ENCODE peak calls at places on chromosomes 3 and 15, in eight cellular contexts. N is bronchial epithelial cell; Z is progenitor cell of endocrine pancreas; Y is nephron progenitor cell; K is neural progenitor cell; D is AG10803; B is fibroblast of pulmonary artery; J is CD4-positive, alpha-beta T cell. O is an unnamed sample.

GRCh38 chr3:191568206-191568605 is 107.2 kb downstream of the PYDC2 start:
- DNase-seq in D (no peak), N (peak), Z (no peak), B (no peak), J (no peak), Y (no peak), K (no peak), O (no peak)

GRCh38 chr3:123198352-123198751 is 3.4 kb upstream of the SEC22A start:
- DNase-seq in B (no peak), Z (no peak), Y (no peak), N (no peak), J (no peak), D (no peak), K (no peak), O (no peak)

GRCh38 chr3:136142592-136142991 is 53.5 kb downstream of the MSL2 start:
- DNase-seq in Z (no peak), B (peak), Y (no peak), N (peak), D (peak), K (no peak), J (no peak), O (peak)

GRCh38 chr15:100880139-100880896 is 687 bp downstream of the ALDH1A3 start:
- DNase-seq in D (peak), Y (peak), N (no peak), K (peak), J (no peak), Z (no peak), B (peak), O (no peak)

GRCh38 chr3:71076361-71076997 is 507.0 kb downstream of the FOXP1 start:
- DNase-seq in J (no peak), N (no peak), Z (no peak), K (no peak), Y (no peak), B (peak), D (peak), O (no peak)

GRCh38 chr3:90132220-90132619 is 1024.8 kb downstream of the EPHA3 start:
- DNase-seq in N (no peak), Z (no peak), D (no peak), K (no peak), B (no peak), Y (no peak), J (no peak), O (peak)

GRCh38 chr3:8576841-8577553 is 67.6 kb downstream of the SSUH2 start:
- DNase-seq in Y (no peak), K (no peak), N (no peak), D (peak), J (no peak), Z (no peak), B (peak), O (no peak)

GRCh38 chr3:49134471-49135265 is 1.8 kb upstream of the LAMB2 start:
- DNase-seq in K (no peak), D (no peak), B (no peak), N (no peak), J (no peak), Z (no peak), Y (no peak), O (no peak)

GRCh38 chr3:70067860-70068479 is 68.4 kb downstream of the SAMMSON start:
- DNase-seq in N (no peak), D (no peak), J (no peak), Y (no peak), K (no peak), B (peak), Z (no peak), O (no peak)

GRCh38 chr3:15303728-15304127 is 28.7 kb downstream of the SH3BP5 start:
- DNase-seq in D (no peak), J (no peak), Y (no peak), K (no peak), B (no peak), Z (no peak), N (no peak), O (no peak)

GRCh38 chr3:184620101-184620798 is 58.7 kb downstream of the EPHB3 start:
- DNase-seq in J (no peak), B (peak), D (peak), Z (no peak), N (peak), Y (no peak), K (no peak), O (no peak)

GRCh38 chr3:47227678-47228077 is 54.9 kb downstream of the KIF9 start:
- DNase-seq in J (no peak), B (no peak), N (no peak), Z (no peak), K (no peak), D (no peak), Y (no peak), O (no peak)

GRCh38 chr3:76365284-76365683 is 579.9 kb upstream of the ZNF717 start:
- DNase-seq in J (no peak), B (no peak), D (peak), Y (no peak), Z (no peak), K (no peak), N (no peak), O (no peak)

GRCh38 chr3:151101270-151101954 is 15.9 kb downstream of the MED12L start:
- DNase-seq in B (no peak), K (no peak), J (no peak), Y (peak), Z (no peak), N (no peak), D (no peak), O (no peak)

GRCh38 chr3:186382217-186382885 is 20.3 kb upstream of the DGKG start:
- DNase-seq in D (no peak), K (peak), J (no peak), Y (no peak), B (no peak), Z (no peak), N (no peak), O (no peak)

GRCh38 chr3:157618075-157618760 is 115.0 kb upstream of the VEPH1 start:
- DNase-seq in K (peak), Y (no peak), J (no peak), D (peak), B (peak), N (peak), Z (no peak), O (peak)
- TF ChIP-seq CTCF in K (peak), Y (peak), J (peak), D (peak), B (peak), N (peak), Z (peak), O (peak)

DNA sequence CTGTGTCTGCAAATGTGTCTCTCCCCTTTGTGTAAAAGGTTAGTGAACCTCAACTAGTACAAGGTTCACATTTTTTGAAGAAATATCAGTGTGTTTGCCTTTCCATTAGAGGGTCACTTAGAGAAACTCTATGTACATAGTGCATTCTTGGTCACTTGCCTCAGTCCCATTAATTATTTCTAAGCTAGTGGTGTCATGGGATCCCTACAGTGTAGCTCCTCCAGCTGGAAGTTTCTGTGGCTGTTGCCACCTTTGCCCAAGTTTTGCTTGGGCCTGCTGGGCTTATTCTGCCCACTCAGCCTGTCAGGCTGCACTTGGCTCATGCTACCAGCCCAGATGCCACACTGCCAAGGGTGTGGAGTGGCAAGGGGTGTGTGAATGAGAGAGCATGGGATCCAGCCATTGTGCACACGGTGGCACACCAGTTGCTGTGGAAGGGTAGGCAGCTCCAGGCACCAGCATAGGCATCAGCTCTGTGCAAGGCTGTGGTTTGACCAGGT is 161.7 kb downstream of the ARPP21 start:
- DNase-seq in D (no peak), Y (no peak), N (no peak), J (no peak), B (no peak), K (no peak), Z (no peak), O (no peak)
- TF ChIP-seq CTCF in D (no peak), Y (no peak), N (no peak), J (no peak), B (no peak), K (no peak), Z (no peak), O (no peak)

DNA sequence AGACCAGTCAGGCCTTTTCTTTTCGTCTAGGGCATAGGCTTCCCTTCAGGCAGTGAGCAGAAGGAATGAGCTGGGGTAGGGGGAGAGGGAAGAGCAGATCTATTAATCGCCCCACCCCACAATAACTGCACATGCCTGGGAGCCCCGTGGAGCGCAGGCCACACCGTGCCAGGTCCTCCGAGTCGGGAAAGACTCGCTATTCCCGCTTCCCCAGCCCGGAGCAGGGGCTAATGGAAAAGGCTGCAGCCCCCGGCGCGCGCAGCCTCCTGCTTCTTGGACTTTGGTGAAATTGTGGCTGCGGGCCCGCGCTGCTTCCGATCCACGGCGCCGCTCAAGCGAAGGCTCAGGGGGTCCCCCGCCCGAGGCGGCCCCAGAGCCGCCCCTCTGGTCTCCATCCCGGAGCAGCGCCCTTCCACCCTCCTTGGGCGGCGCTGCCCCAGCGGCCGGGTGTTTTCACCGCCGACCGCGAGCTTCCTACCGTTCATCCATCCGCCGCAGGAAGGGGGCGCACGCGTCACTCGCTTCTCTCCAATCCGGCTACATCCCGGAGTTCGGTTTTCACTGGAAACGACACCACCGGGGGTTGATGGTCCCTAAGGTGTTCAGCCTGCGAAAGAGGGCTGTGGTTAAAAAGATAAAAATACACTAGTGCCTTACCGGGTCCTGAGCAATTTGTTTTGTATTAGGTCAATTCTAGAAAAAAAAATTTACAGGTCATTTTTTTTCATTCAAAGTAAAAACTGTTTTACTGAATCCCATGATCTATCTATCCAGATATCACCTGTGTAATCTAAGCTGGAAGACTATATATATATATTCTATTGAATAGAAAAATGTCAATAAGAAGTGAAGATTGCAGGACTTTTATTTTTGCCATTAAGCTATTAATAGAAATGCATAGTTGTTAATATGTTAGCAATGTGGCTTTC is 4.4 kb upstream of the SYNM start:
- DNase-seq in J (peak), Y (peak), D (peak), Z (peak), N (peak), K (peak), B (peak), O (peak)
- TF ChIP-seq CTCF in J (peak), Y (peak), D (peak), Z (peak), N (peak), K (peak), B (peak), O (peak)

GRCh38 chr3:138051946-138052802 is 42.2 kb downstream of the CLDN18 start:
- DNase-seq in Z (peak), D (peak), J (no peak), N (peak), K (peak), Y (peak), B (peak), O (peak)
- TF ChIP-seq CTCF in Z (peak), D (peak), J (no peak), N (peak), K (peak), Y (peak), B (peak), O (peak)

GRCh38 chr15:67385971-67386370 is 131.4 kb downstream of the IQCH start:
- DNase-seq in K (no peak), B (no peak), D (no peak), Y (no peak), J (no peak), Z (no peak), N (no peak), O (no peak)

GRCh38 chr15:67384761-67385160 is 130.2 kb downstream of the IQCH start:
- DNase-seq in B (no peak), J (no peak), Z (no peak), N (no peak), D (no peak), Y (no peak), K (no peak), O (no peak)

GRCh38 chr15:67382723-67383122 is 128.1 kb downstream of the IQCH start:
- DNase-seq in J (no peak), Z (no peak), B (no peak), N (no peak), Y (no peak), D (no peak), K (no peak), O (no peak)

GRCh38 chr15:67381416-67382045 is 126.9 kb downstream of the IQCH start:
- DNase-seq in J (no peak), K (no peak), B (no peak), Y (no peak), Z (no peak), D (no peak), N (no peak), O (no peak)

DNA sequence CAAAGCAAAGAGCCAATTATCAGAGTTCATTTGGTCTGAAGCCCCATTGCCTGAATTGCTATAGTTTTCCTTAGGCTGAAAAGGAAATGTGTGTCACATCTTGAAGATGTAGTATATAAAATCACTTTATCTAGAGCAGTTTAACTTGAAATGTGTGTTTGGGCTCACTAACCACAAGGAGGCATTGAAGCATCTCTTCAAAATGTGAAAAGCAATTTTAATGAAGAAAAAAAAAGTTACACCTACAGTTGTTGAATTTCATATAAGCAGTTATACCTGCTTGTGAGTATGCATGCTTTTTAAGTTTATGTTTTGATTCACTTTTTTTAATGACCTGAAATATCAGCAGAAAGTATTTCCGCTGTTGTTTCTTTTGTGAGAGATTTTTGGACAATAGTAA is 129.3 kb downstream of the IQCH start:
- DNase-seq in Z (no peak), Y (no peak), B (peak), J (no peak), N (no peak), D (peak), K (no peak), O (no peak)
- TF ChIP-seq CTCF in Z (peak), Y (no peak), B (peak), J (no peak), N (no peak), D (no peak), K (peak), O (no peak)

DNA sequence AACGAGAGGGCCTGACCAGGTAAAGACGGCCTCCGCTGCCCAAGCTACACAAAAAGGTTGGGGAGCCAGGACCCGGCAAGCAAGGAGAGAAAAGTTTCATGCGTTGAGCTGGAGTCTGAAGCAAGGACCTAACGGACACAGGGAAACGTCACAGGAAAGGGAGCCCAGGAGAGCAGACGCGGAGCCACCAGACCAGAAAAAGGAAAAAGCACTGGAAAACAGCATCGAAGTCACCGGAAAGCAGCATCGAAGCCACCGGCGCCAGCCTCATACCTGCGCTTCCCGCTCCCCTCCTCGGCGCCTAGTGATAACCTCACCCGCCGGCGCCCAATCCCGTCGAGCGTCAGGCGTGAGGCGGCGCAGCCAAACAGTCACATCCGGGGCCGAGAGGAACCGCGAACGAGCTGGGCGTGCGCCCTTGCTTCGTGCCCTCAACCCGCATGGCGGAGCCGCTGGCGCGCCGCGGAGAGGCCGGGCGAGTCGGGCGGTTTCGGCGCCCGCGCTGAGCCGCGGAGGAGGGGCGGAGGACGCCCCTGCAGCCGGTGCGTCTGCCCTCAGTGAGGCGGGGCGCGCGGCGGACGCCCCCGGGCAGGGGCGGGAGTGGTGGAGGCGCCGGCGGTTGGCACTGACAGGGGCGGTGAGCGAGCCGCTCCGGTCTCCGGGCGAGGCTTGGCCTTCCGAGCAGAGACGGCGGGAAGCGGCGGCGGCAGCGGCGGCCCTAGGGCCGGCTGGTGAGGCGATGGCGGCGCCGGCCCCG is at the start of the genes FBXO45 and WDR53:
- DNase-seq in J (peak), B (peak), D (peak), Z (peak), K (peak), Y (peak), N (peak), O (peak)
- TF ChIP-seq CTCF in J (no peak), B (no peak), D (no peak), Z (no peak), K (no peak), Y (no peak), N (no peak), O (no peak)

GRCh38 chr15:57923750-57924149 is 141.8 kb downstream of the ALDH1A2 start:
- DNase-seq in N (no peak), K (no peak), D (no peak), Z (no peak), J (no peak), B (peak), Y (no peak), O (no peak)

GRCh38 chr15:57923311-57923710 is 142.2 kb downstream of the ALDH1A2 start:
- DNase-seq in B (peak), K (no peak), Z (no peak), D (peak), Y (no peak), N (no peak), J (no peak), O (no peak)

GRCh38 chr15:57922780-57923179 is 142.7 kb downstream of the ALDH1A2 start:
- DNase-seq in Z (no peak), K (no peak), Y (no peak), B (peak), D (no peak), J (no peak), N (peak), O (no peak)

GRCh38 chr15:57925650-57926049 is 139.9 kb downstream of the ALDH1A2 start:
- DNase-seq in Y (no peak), Z (no peak), N (no peak), B (no peak), D (no peak), J (no peak), K (no peak), O (no peak)

DNA sequence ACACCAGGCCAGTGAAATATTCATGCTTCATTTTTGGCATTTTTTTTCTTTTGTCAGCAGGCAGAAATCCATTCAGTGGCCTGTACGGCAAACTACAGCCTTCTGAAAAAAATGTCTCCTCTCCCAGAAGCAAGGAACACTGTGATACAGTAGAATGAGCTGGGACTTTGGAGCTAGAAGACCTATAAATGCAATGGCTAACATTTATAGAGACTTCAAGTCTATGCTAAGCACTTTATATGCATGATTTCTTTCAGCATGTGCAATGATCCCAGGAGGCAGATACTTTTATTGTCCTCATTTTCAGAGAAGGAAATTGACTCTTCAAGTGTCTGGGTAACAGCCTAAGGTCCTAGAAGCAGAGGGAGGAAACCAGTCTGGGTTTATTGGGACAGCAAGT is 141.0 kb downstream of the ALDH1A2 start:
- DNase-seq in B (no peak), D (no peak), Y (no peak), K (no peak), Z (no peak), J (no peak), N (no peak), O (no peak)
- TF ChIP-seq CTCF in B (no peak), D (no peak), Y (no peak), K (no peak), Z (no peak), J (no peak), N (no peak), O (no peak)

GRCh38 chr3:63559884-63560283 is 92.6 kb upstream of the SNTN start:
- DNase-seq in N (peak), B (peak), D (no peak), J (no peak), Y (no peak), K (no peak), Z (no peak), O (no peak)

GRCh38 chr3:63561879-63562278 is 90.6 kb upstream of the SNTN start:
- DNase-seq in K (no peak), D (no peak), Y (no peak), B (no peak), Z (no peak), N (no peak), J (no peak), O (no peak)

GRCh38 chr3:63562323-63562722 is 90.2 kb upstream of the SNTN start:
- DNase-seq in N (no peak), K (no peak), Y (no peak), Z (no peak), B (no peak), J (no peak), D (no peak), O (no peak)

GRCh38 chr3:63565220-63565619 is 87.3 kb upstream of the SNTN start:
- DNase-seq in B (no peak), D (no peak), Z (no peak), K (no peak), Y (no peak), N (no peak), J (no peak), O (no peak)
- TF ChIP-seq CTCF in B (no peak), D (no peak), Z (no peak), K (no peak), Y (no peak), N (peak), J (no peak), O (no peak)

O was measured in astrocyte of the cerebellum.